ENCODE peak calls at places on chromosomes 6 and 20, in four cellular contexts. One of them, this sample, is unnamed.

GRCh38 chr6:158467923-158468322 is 92.0 kb upstream of the TMEM181 start:
- DNase-seq in astrocyte: no peak
- DNase-seq in brain microvascular endothelial cell: no peak
- DNase-seq in lung: no peak
- DNase-seq in this sample: no peak

GRCh38 chr6:123039431-123039830 is 43.4 kb downstream of the CLVS2 start:
- DNase-seq in brain microvascular endothelial cell: no peak
- DNase-seq in astrocyte: no peak
- DNase-seq in lung: no peak
- DNase-seq in this sample: no peak

GRCh38 chr20:63117661-63118302 is 98.1 kb downstream of the YTHDF1 start:
- DNase-seq in astrocyte: no peak
- DNase-seq in brain microvascular endothelial cell: no peak
- DNase-seq in lung: no peak
- DNase-seq in this sample: no peak

GRCh38 chr20:62772994-62773858 is 23.0 kb upstream of the MRGBP start:
- DNase-seq in astrocyte: peak; percentile 20
- DNase-seq in brain microvascular endothelial cell: no peak
- DNase-seq in lung: no peak
- DNase-seq in this sample: peak; percentile 89

GRCh38 chr6:163094881-163095280 is 319.6 kb upstream of the QKI start:
- DNase-seq in astrocyte: no peak
- DNase-seq in lung: no peak
- DNase-seq in brain microvascular endothelial cell: no peak
- DNase-seq in this sample: no peak

GRCh38 chr6:97174471-97174870 is 108.5 kb downstream of the MMS22L start:
- DNase-seq in astrocyte: no peak
- DNase-seq in brain microvascular endothelial cell: no peak
- DNase-seq in lung: no peak
- DNase-seq in this sample: no peak

GRCh38 chr6:34319471-34319885 is 70.7 kb upstream of the SMIM29 start:
- DNase-seq in brain microvascular endothelial cell: no peak
- DNase-seq in astrocyte: no peak
- DNase-seq in lung: no peak
- DNase-seq in this sample: peak; percentile 21

GRCh38 chr6:11271637-11272036 is 39.2 kb upstream of the NEDD9 start:
- DNase-seq in brain microvascular endothelial cell: no peak
- DNase-seq in lung: no peak
- DNase-seq in astrocyte: peak; percentile 39
- DNase-seq in this sample: no peak

GRCh38 chr20:7362601-7363000 is 577.7 kb downstream of the HAO1 start:
- DNase-seq in lung: no peak
- DNase-seq in brain microvascular endothelial cell: no peak
- DNase-seq in astrocyte: no peak
- DNase-seq in this sample: no peak

GRCh38 chr6:69796081-69796626 is 656 bp downstream of the LMBRD1 start:
- DNase-seq in lung: peak; percentile 43
- DNase-seq in astrocyte: peak; percentile 56
- DNase-seq in brain microvascular endothelial cell: peak; percentile 43
- DNase-seq in this sample: peak; percentile 67

GRCh38 chr6:155313602-155314091 is 637 bp downstream of the TFB1M start:
- DNase-seq in lung: no peak
- DNase-seq in brain microvascular endothelial cell: no peak
- DNase-seq in astrocyte: no peak
- DNase-seq in this sample: peak; percentile 31

GRCh38 chr6:13517116-13517515 is 29.7 kb upstream of the GFOD1 start:
- DNase-seq in brain microvascular endothelial cell: no peak
- DNase-seq in astrocyte: peak; percentile 13
- DNase-seq in lung: no peak
- DNase-seq in this sample: peak; percentile 85

GRCh38 chr6:43703512-43704429 is 16.2 kb upstream of the MRPS18A start:
- DNase-seq in brain microvascular endothelial cell: no peak
- DNase-seq in astrocyte: no peak
- DNase-seq in lung: no peak
- DNase-seq in this sample: no peak

GRCh38 chr6:18245642-18246041 is 18.7 kb downstream of the DEK start:
- DNase-seq in lung: no peak
- DNase-seq in astrocyte: no peak
- DNase-seq in brain microvascular endothelial cell: no peak
- DNase-seq in this sample: no peak

GRCh38 chr6:125781307-125781868 is 9.4 kb upstream of the NCOA7 start:
- DNase-seq in lung: no peak
- DNase-seq in brain microvascular endothelial cell: no peak
- DNase-seq in astrocyte: peak; percentile 25
- DNase-seq in this sample: no peak

GRCh38 chr6:132399376-132400074 is 1.8 kb downstream of the MOXD1 start:
- DNase-seq in brain microvascular endothelial cell: peak; percentile 51
- DNase-seq in astrocyte: peak; percentile 83
- DNase-seq in lung: no peak
- DNase-seq in this sample: no peak

GRCh38 chr6:5961836-5962235 is 44.9 kb downstream of the NRN1 start:
- DNase-seq in lung: no peak
- DNase-seq in astrocyte: no peak
- DNase-seq in brain microvascular endothelial cell: no peak
- DNase-seq in this sample: no peak

GRCh38 chr6:45812937-45813336 is 202.7 kb downstream of the CLIC5 start:
- DNase-seq in brain microvascular endothelial cell: no peak
- DNase-seq in lung: no peak
- DNase-seq in astrocyte: peak; percentile 58
- DNase-seq in this sample: no peak

GRCh38 chr6:3316363-3316762 is 57.6 kb downstream of the PSMG4 start:
- DNase-seq in brain microvascular endothelial cell: no peak
- DNase-seq in astrocyte: no peak
- DNase-seq in lung: no peak
- DNase-seq in this sample: no peak

GRCh38 chr20:24795444-24795843 is 153.6 kb upstream of the CST7 start:
- DNase-seq in brain microvascular endothelial cell: no peak
- DNase-seq in astrocyte: peak; percentile 46
- DNase-seq in lung: no peak
- DNase-seq in this sample: no peak

GRCh38 chr20:14507711-14508110 is 170.3 kb upstream of the FLRT3 start:
- DNase-seq in lung: no peak
- DNase-seq in astrocyte: no peak
- DNase-seq in brain microvascular endothelial cell: no peak
- DNase-seq in this sample: no peak

GRCh38 chr20:17969884-17970409 is 1.1 kb downstream of the MGME1 start:
- DNase-seq in astrocyte: no peak
- DNase-seq in lung: peak; percentile 40
- DNase-seq in brain microvascular endothelial cell: peak; percentile 61
- DNase-seq in this sample: peak; percentile 40

GRCh38 chr6:32941412-32941784 is 570 bp upstream of the HLA-DMB start:
- DNase-seq in astrocyte: no peak
- DNase-seq in brain microvascular endothelial cell: no peak
- DNase-seq in lung: no peak
- DNase-seq in this sample: no peak

GRCh38 chr6:99324996-99325395 is 24.5 kb downstream of the FAXC start:
- DNase-seq in brain microvascular endothelial cell: no peak
- DNase-seq in astrocyte: no peak
- DNase-seq in lung: no peak
- DNase-seq in this sample: no peak

GRCh38 chr20:2967841-2968240 is 75.6 kb upstream of the GNRH2 start:
- DNase-seq in astrocyte: no peak
- DNase-seq in lung: no peak
- DNase-seq in brain microvascular endothelial cell: no peak
- DNase-seq in this sample: peak; percentile 24

GRCh38 chr6:123323419-123324329 is 313.1 kb downstream of the TRDN start:
- DNase-seq in lung: no peak
- DNase-seq in brain microvascular endothelial cell: no peak
- DNase-seq in astrocyte: peak; percentile 9
- DNase-seq in this sample: peak; percentile 4

DNA sequence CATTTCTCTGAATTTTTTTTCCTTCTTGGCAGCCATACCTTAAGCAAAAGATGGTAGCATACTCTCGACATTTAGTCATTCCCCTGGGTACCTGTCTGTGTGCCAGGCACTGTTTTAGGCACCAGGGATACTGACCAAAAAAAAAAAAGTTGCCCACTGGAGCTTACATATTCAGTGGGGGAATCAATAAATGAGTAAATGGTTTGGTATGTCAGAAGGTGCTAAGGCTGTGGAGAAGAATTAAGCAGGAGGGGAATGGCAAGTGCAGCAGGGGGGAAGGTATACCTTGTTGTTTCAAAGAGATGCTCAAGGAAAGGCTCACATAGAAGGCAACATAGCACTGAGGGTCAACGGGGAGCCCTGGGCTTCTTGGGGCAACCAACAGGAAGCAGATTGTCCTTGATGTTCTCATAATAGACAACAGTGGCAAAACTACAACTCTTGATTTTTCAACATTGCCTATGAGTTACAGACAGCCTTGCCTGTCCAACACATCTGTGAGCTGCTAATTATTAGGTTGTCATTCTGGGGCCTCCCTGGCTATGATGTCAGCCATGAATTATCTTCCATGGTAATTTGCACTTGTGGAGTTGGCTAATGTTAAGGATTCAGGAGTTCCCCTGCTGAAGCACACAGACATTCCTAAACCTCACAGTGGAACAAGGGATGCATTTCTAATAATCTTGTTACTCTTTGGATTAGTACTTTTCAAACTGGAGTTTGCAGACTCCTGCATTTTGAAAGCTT is 19.6 kb downstream of the NT5E start:
- DNase-seq in lung: no peak
- DNase-seq in brain microvascular endothelial cell: no peak
- DNase-seq in astrocyte: no peak
- DNase-seq in this sample: no peak
- H3K27ac ChIP-seq in lung: no peak overlapping the region
- H3K27ac ChIP-seq in brain microvascular endothelial cell: peak overlapping the region; percentile 23
- H3K27ac ChIP-seq in astrocyte: no peak overlapping the region
- H3K27ac ChIP-seq in this sample: no peak overlapping the region

GRCh38 chr6:109449789-109450673 is 5.5 kb downstream of the MICAL1 start:
- DNase-seq in brain microvascular endothelial cell: no peak
- DNase-seq in astrocyte: no peak
- DNase-seq in lung: peak; percentile 26
- DNase-seq in this sample: no peak
- TF ChIP-seq CTCF in brain microvascular endothelial cell: no peak
- TF ChIP-seq CTCF in astrocyte: no peak
- TF ChIP-seq CTCF in lung: no peak
- TF ChIP-seq CTCF in this sample: no peak

DNA sequence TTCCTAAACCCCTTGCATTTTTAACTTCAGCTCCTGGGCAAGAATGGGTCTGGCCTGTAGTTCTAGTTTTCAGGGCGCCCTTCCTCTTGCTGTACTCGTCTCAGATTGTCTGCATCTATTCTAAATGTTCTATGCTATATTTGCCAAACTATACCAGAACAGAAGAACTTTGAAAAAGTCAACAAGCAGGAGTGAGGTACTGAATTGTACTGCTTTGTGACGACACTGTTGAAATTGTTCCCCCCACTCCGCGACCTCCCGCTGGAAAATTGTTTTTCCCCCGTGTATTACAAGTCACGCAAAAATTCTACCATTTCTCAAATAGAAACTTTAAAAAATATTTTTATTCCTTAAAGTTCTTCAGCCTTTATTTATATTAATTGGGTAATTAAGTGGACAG is 73.9 kb downstream of the CBFA2T2 start:
- DNase-seq in brain microvascular endothelial cell: no peak
- DNase-seq in lung: no peak
- DNase-seq in astrocyte: no peak
- DNase-seq in this sample: no peak
- H3K27ac ChIP-seq in brain microvascular endothelial cell: no peak overlapping the region
- H3K27ac ChIP-seq in lung: no peak overlapping the region
- H3K27ac ChIP-seq in astrocyte: no peak overlapping the region
- H3K27ac ChIP-seq in this sample: no peak overlapping the region

GRCh38 chr6:24524801-24525200 is 30.0 kb downstream of the ALDH5A1 start:
- DNase-seq in astrocyte: peak; percentile 30
- DNase-seq in brain microvascular endothelial cell: peak; percentile 51
- DNase-seq in lung: no peak
- DNase-seq in this sample: peak; percentile 25
- TF ChIP-seq CTCF in astrocyte: peak; percentile 49
- TF ChIP-seq CTCF in brain microvascular endothelial cell: peak; percentile 79
- TF ChIP-seq CTCF in lung: no peak
- TF ChIP-seq CTCF in this sample: peak; percentile 49

This sample was measured in RWPE1.